ENCODE peak calls at places on chromosome 7, in six cellular contexts. E, P, W, Z, H and C are unnamed samples.

GRCh38 chr7:149496642-149497391 is 792 bp downstream of the ZNF746 start:
- DNase-seq in E (peak; percentile 52), P (peak; percentile 58), W (peak; percentile 27), Z (peak; percentile 32), H (no peak), C (no peak)

GRCh38 chr7:17781491-17782215 is 158.6 kb downstream of the SNX13 start:
- DNase-seq in E (no peak), P (no peak), W (no peak), Z (no peak), H (no peak), C (peak; percentile 75)

GRCh38 chr7:50333266-50333665 is 28.8 kb downstream of the IKZF1 start:
- DNase-seq in E (no peak), P (no peak), W (no peak), Z (no peak), H (no peak), C (no peak)

GRCh38 chr7:51033722-51034530 is 251.2 kb upstream of the GRB10 start:
- DNase-seq in E (no peak), P (no peak), W (no peak), Z (no peak), H (no peak), C (no peak)

GRCh38 chr7:54705436-54705835 is 53.6 kb downstream of the SEC61G start:
- DNase-seq in E (peak; percentile 1), P (no peak), W (no peak), Z (no peak), H (no peak), C (peak; percentile 5)

GRCh38 chr7:137687556-137688280 is 159.1 kb downstream of the DGKI start:
- DNase-seq in E (no peak), P (no peak), W (no peak), Z (no peak), H (no peak), C (no peak)

GRCh38 chr7:89623018-89623672 is 531.1 kb upstream of the STEAP1 start:
- DNase-seq in E (peak; percentile 77), P (no peak), W (peak; percentile 14), Z (no peak), H (no peak), C (no peak)

GRCh38 chr7:50782376-50783208 is at the start of gene GRB10:
- DNase-seq in E (no peak), P (peak; percentile 47), W (no peak), Z (no peak), H (peak; percentile 59), C (no peak)

GRCh38 chr7:1849351-1849951 is 179.4 kb downstream of the ELFN1 start:
- DNase-seq in E (no peak), P (no peak), W (no peak), Z (no peak), H (no peak), C (no peak)

GRCh38 chr7:128831994-128832879 is 2.0 kb downstream of the FLNC start:
- DNase-seq in E (peak; percentile 20), P (no peak), W (no peak), Z (no peak), H (no peak), C (no peak)

GRCh38 chr7:1785839-1786238 is 115.8 kb downstream of the ELFN1 start:
- DNase-seq in E (no peak), P (no peak), W (no peak), Z (no peak), H (no peak), C (no peak)

GRCh38 chr7:33965116-33965827 is 59.9 kb downstream of the BMPER start:
- DNase-seq in E (no peak), P (no peak), W (no peak), Z (no peak), H (no peak), C (no peak)

GRCh38 chr7:134153493-134154093 is 26.5 kb downstream of the LRGUK start:
- DNase-seq in E (no peak), P (no peak), W (no peak), Z (no peak), H (no peak), C (no peak)

GRCh38 chr7:107009846-107010203 is 34.7 kb upstream of the PRKAR2B start:
- DNase-seq in E (no peak), P (no peak), W (no peak), Z (no peak), H (no peak), C (no peak)

GRCh38 chr7:79308176-79308575 is 145.3 kb downstream of the MAGI2 start:
- DNase-seq in E (no peak), P (no peak), W (no peak), Z (no peak), H (no peak), C (no peak)

GRCh38 chr7:102286237-102287081 is at the start of gene SH2B2:
- DNase-seq in E (peak; percentile 55), P (peak; percentile 90), W (peak; percentile 18), Z (no peak), H (peak; percentile 49), C (no peak)

GRCh38 chr7:1912472-1913289 is 242.6 kb downstream of the ELFN1 start:
- DNase-seq in E (no peak), P (no peak), W (no peak), Z (no peak), H (no peak), C (no peak)

GRCh38 chr7:48389977-48390376 is 218.7 kb downstream of the ABCA13 start:
- DNase-seq in E (no peak), P (peak; percentile 45), W (no peak), Z (no peak), H (no peak), C (no peak)

GRCh38 chr7:1151653-1152425 is 8.2 kb downstream of the ZFAND2A start:
- DNase-seq in E (no peak), P (no peak), W (no peak), Z (no peak), H (no peak), C (no peak)

GRCh38 chr7:1156782-1157535 is 3.0 kb downstream of the ZFAND2A start:
- DNase-seq in E (no peak), P (no peak), W (no peak), Z (no peak), H (no peak), C (no peak)

GRCh38 chr7:105802611-105803520 is 73.5 kb downstream of the ATXN7L1 start:
- DNase-seq in E (no peak), P (no peak), W (no peak), Z (no peak), H (no peak), C (no peak)

GRCh38 chr7:128452552-128452951 is 3.1 kb upstream of the HILPDA start:
- DNase-seq in E (no peak), P (no peak), W (no peak), Z (no peak), H (no peak), C (no peak)

GRCh38 chr7:653829-654764 is 72.4 kb upstream of the DNAAF5 start:
- DNase-seq in E (no peak), P (no peak), W (no peak), Z (no peak), H (no peak), C (no peak)

GRCh38 chr7:100247152-100247757 is 27.5 kb downstream of the PVRIG start:
- DNase-seq in E (peak; percentile 70), P (peak; percentile 44), W (no peak), Z (no peak), H (no peak), C (peak; percentile 49)

GRCh38 chr7:123537026-123537642 is 2.7 kb upstream of the IQUB start:
- DNase-seq in E (peak; percentile 57), P (no peak), W (no peak), Z (no peak), H (no peak), C (no peak)

GRCh38 chr7:139725077-139725476 is 52.7 kb downstream of the HIPK2 start:
- DNase-seq in E (no peak), P (peak; percentile 21), W (no peak), Z (no peak), H (no peak), C (no peak)

GRCh38 chr7:24129597-24129996 is 154.4 kb upstream of the NPY start:
- DNase-seq in E (no peak), P (no peak), W (no peak), Z (no peak), H (no peak), C (peak; percentile 7)

GRCh38 chr7:47039899-47040298 is 542.0 kb downstream of the TNS3 start:
- DNase-seq in E (no peak), P (no peak), W (no peak), Z (no peak), H (no peak), C (no peak)

GRCh38 chr7:145884716-145885514 is 231.7 kb upstream of the CNTNAP2 start:
- DNase-seq in E (no peak), P (no peak), W (no peak), Z (no peak), H (no peak), C (no peak)

GRCh38 chr7:93851536-93851935 is 39.0 kb downstream of the TFPI2 start:
- DNase-seq in E (no peak), P (no peak), W (no peak), Z (no peak), H (no peak), C (no peak)

GRCh38 chr7:110119883-110120581 is 970.9 kb upstream of the LRRN3 start:
- DNase-seq in E (no peak), P (no peak), W (no peak), Z (no peak), H (no peak), C (no peak)

GRCh38 chr7:510782-511281 is 8.8 kb downstream of the PDGFA start:
- DNase-seq in E (no peak), P (no peak), W (no peak), Z (no peak), H (no peak), C (no peak)

GRCh38 chr7:31857178-31857577 is 170.2 kb downstream of the PPP1R17 start:
- DNase-seq in E (no peak), P (no peak), W (no peak), Z (no peak), H (no peak), C (no peak)